ENCODE peak calls at places on chromosomes 4 and X, in six cellular contexts. V, O, W, K, H and J are unnamed samples.

GRCh38 chr4:118034061-118034785 is at the start of gene NDST3:
- DNase-seq in V (peak), O (peak), H (peak), W (peak), K (peak), J (peak)

GRCh38 chrX:13685126-13685763 is 3.7 kb upstream of the RAB9A start:
- DNase-seq in H (no peak), V (peak), O (no peak), W (peak), K (no peak), J (no peak)

GRCh38 chr4:105601406-105601805 is 49.0 kb downstream of the ARHGEF38 start:
- DNase-seq in K (no peak), H (no peak), W (no peak), O (no peak), V (no peak), J (no peak)

GRCh38 chr4:13908455-13908854 is 280.9 kb upstream of the BOD1L1 start:
- DNase-seq in W (no peak), H (no peak), K (no peak), O (no peak), V (peak), J (no peak)

GRCh38 chrX:31236231-31236630 is 164.4 kb upstream of the FTHL17 start:
- DNase-seq in O (no peak), W (no peak), K (no peak), V (no peak), H (no peak), J (no peak)

GRCh38 chr4:184293552-184293951 is 75.9 kb upstream of the ENPP6 start:
- DNase-seq in H (peak), W (no peak), V (no peak), K (no peak), O (no peak), J (peak)

GRCh38 chrX:22395372-22395771 is 122.7 kb downstream of the CBLL2 start:
- DNase-seq in W (peak), K (no peak), H (no peak), O (no peak), V (peak), J (no peak)

GRCh38 chr4:56434599-56435000 is 815 bp downstream of the PPAT start:
- DNase-seq in V (peak), W (peak), H (no peak), O (no peak), K (peak), J (no peak)

GRCh38 chr4:107733431-107733925 is 13.4 kb upstream of the PAPSS1 start:
- DNase-seq in O (no peak), K (no peak), H (no peak), V (no peak), W (no peak), J (no peak)

GRCh38 chrX:13263560-13264251 is 56.1 kb downstream of the ATXN3L start:
- DNase-seq in K (no peak), W (no peak), V (no peak), O (no peak), H (no peak), J (no peak)

GRCh38 chrX:105972690-105973386 is 65.7 kb downstream of the SERPINA7 start:
- DNase-seq in K (no peak), W (no peak), V (no peak), H (no peak), O (no peak), J (no peak)

GRCh38 chr4:91681544-91681943 is 622.2 kb upstream of the GRID2 start:
- DNase-seq in W (no peak), O (no peak), H (no peak), K (no peak), V (no peak), J (no peak)

GRCh38 chr4:15779336-15779735 is 1.2 kb downstream of the CD38 start:
- DNase-seq in K (no peak), H (no peak), O (no peak), W (peak), V (peak), J (peak)

GRCh38 chrX:136525738-136526606 is 6.0 kb upstream of the VGLL1 start:
- DNase-seq in V (peak), H (no peak), O (peak), K (no peak), W (peak), J (peak)

GRCh38 chrX:25343060-25343459 is 327.3 kb upstream of the ARX start:
- DNase-seq in K (no peak), V (no peak), O (no peak), H (no peak), W (no peak), J (no peak)

GRCh38 chr4:20292739-20293138 is 41.0 kb downstream of the SLIT2 start:
- DNase-seq in H (no peak), O (no peak), W (no peak), K (no peak), V (no peak), J (no peak)
- TF ChIP-seq CTCF in H (no peak), O (no peak), W (no peak), K (no peak), V (no peak), J (no peak)

DNA sequence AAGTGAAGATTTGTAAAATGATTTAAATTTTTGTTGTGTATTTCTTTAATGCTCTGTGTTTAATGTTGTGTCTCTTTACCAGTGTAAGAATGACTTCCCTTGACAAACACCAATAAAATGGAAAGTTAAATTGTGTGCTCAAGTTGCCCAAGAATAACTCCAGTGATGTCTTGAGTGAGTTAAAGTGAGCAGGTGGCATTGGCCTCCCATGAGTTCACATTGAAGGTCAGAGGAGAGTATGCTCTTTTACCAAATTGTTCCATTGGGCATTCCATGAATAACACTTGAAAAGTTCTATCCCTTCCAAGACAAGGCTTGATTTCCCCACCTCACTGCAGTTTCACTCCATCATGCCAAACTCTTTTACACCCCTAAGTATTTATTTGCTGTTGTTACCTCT is 4.5 kb downstream of the ANXA5 start:
- DNase-seq in W (no peak), O (no peak), V (no peak), K (no peak), H (no peak), J (no peak)
- H3K4me3 ChIP-seq in W (no peak), O (no peak), V (no peak), K (no peak), H (no peak), J (no peak)

GRCh38 chr4:37597019-37597418 is 89.2 kb downstream of the RELL1 start:
- DNase-seq in V (no peak), H (no peak), O (no peak), K (no peak), W (no peak), J (no peak)

GRCh38 chr4:37595875-37596402 is 90.2 kb downstream of the RELL1 start:
- DNase-seq in O (no peak), K (no peak), H (no peak), W (no peak), V (no peak), J (no peak)

GRCh38 chr4:37590016-37590415 is 96.2 kb downstream of the RELL1 start:
- DNase-seq in K (no peak), V (no peak), W (no peak), H (no peak), O (no peak), J (no peak)

GRCh38 chr4:37591349-37591748 is 94.8 kb downstream of the RELL1 start:
- DNase-seq in K (no peak), H (no peak), O (no peak), V (no peak), W (no peak), J (no peak)

GRCh38 chr4:37594095-37594494 is 92.1 kb downstream of the RELL1 start:
- DNase-seq in K (no peak), H (no peak), V (no peak), O (no peak), W (no peak), J (no peak)
- TF ChIP-seq CTCF in K (no peak), H (no peak), V (no peak), O (no peak), W (no peak), J (no peak)

DNA sequence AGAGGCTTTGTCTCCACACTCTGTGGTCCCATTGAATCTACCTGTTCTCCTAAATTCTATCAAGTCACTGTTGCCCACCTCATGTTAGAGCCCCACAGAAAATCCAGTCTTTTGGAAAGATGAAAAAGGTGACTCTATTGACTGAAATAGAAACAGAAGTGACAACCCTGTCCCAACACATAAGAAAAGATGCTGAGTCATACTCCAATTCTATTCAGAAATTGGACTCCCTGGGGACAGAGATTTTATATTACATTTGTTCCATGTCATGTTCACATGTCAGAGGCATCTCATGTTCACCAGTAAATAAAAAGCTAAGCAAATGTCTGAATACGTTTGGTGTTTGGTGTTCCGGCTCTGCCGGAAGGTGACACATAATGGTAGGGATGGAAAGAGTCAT is 2.9 kb upstream of the GRPR start:
- DNase-seq in W (no peak), V (no peak), K (no peak), O (no peak), H (no peak), J (no peak)
- H3K4me3 ChIP-seq in W (no peak), V (no peak), K (peak), O (no peak), H (no peak), J (no peak)

DNA sequence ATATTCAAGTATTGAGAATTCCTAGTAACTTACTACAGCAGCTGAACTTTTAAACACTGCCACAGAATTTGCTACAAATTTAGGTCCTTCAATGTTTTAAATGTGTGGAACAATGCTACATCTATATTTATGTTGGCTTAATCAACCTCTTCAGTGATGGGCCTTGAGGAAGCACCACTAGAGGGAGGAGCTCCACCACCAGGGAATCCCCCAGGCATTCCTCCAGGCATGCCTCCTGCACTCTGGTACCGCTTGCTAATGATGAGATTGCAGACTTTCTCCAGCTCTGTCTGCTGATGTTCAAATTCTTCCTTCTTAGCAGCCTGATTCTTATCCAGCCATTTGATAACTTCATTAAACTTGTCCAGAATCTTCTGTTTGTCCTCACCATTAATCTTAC is 190.8 kb downstream of the HTR2C start:
- DNase-seq in V (peak), O (no peak), K (no peak), W (no peak), H (no peak), J (no peak)
- TF ChIP-seq CTCF in V (peak), O (no peak), K (no peak), W (no peak), H (no peak), J (no peak)

DNA sequence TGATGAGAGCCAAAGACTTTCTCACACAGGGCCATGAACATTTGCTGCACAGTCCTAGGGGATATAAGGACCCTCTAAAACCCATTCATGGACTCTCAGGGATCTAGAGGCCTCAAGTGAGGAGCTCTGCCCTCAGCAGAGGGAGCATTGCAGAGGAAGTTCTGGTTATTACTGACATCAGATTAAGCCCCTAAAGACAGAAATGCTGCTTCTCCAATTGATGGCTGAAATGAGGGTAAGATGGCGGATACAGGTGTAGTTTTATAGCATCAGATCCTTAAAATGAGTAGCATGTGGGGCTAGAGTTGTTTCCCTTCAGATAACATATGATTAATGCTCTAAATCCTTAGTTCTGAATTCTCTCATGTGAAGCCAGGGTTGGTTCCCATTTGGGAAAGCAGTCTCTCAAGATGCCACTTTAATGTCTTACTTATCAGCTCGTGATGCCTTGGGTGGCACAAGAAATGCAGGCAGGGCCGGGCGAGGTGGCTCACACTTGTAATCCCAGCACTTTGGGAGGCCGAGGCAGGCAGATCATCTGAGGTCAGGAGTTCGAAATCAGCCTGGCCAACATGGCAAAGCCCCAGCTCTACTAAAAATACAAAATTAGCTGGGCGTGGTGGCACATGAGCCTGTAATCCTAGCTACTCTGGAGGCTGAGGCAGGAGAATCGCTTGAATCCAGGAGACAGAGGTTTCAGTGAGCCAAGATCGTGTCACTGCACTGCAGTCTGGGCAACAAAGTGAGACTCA is 7.9 kb downstream of the RHOH start:
- DNase-seq in V (no peak), W (no peak), K (peak), O (no peak), H (peak), J (no peak)
- H3K4me3 ChIP-seq in V (no peak), W (no peak), K (peak), O (no peak), H (no peak), J (no peak)

DNA sequence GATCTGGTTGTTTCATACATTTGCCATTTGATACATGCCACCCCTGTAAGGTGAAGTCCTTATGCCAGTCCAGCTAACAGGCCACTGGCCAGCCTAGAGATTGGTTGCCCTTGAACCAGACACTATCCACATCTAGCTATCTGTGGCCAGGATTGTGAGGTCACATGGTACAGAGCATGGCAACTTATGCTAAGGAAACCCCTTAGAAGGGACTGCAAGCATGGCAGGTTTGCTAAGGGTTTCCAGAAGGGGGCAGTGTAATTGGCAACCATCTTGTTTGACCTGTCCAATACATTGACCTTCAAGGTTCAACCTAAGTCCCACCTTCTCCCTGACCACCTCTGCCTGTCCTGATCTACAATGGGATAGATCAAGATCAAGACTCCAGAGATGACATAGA is 47.5 kb downstream of the SMC1A start:
- DNase-seq in H (no peak), V (no peak), W (no peak), K (no peak), O (no peak), J (no peak)
- TF ChIP-seq CTCF in H (no peak), V (peak), W (no peak), K (peak), O (no peak), J (no peak)